ENCODE peak calls at places on chromosomes 5 and 9, in ten cellular contexts. One of them, this sample, is unnamed.

GRCh38 chr9:86434039-86434726 is 80.0 kb upstream of the TUT7 start:
- DNase-seq in fibroblast of pulmonary artery: peak
- DNase-seq in upper lobe of right lung: no peak
- DNase-seq in OCI-M1: peak
- DNase-seq in breast epithelium: peak
- DNase-seq in SK-N-SH: peak
- DNase-seq in AG08396: peak
- DNase-seq in WTC11: no peak
- DNase-seq in WERI-Rb-1: no peak
- DNase-seq in B cell: peak
- DNase-seq in this sample: peak

GRCh38 chr5:19853616-19854240 is 134.3 kb downstream of the CDH18 start:
- DNase-seq in fibroblast of pulmonary artery: peak
- DNase-seq in upper lobe of right lung: no peak
- DNase-seq in OCI-M1: no peak
- DNase-seq in breast epithelium: no peak
- DNase-seq in SK-N-SH: no peak
- DNase-seq in AG08396: peak
- DNase-seq in WTC11: no peak
- DNase-seq in WERI-Rb-1: no peak
- DNase-seq in B cell: no peak
- DNase-seq in this sample: no peak

GRCh38 chr5:136174021-136174659 is 18.8 kb downstream of the SMIM32 start:
- DNase-seq in fibroblast of pulmonary artery: peak
- DNase-seq in upper lobe of right lung: no peak
- DNase-seq in OCI-M1: peak
- DNase-seq in breast epithelium: no peak
- DNase-seq in SK-N-SH: peak
- DNase-seq in AG08396: peak
- DNase-seq in WTC11: no peak
- DNase-seq in WERI-Rb-1: no peak
- DNase-seq in B cell: peak
- DNase-seq in this sample: no peak

GRCh38 chr9:109166771-109167601 is at the start of gene FRRS1L:
- DNase-seq in fibroblast of pulmonary artery: no peak
- DNase-seq in upper lobe of right lung: no peak
- DNase-seq in OCI-M1: no peak
- DNase-seq in breast epithelium: no peak
- DNase-seq in SK-N-SH: peak
- DNase-seq in AG08396: peak
- DNase-seq in WTC11: peak
- DNase-seq in WERI-Rb-1: peak
- DNase-seq in B cell: no peak
- DNase-seq in this sample: no peak

GRCh38 chr9:98097836-98098235 is 21.2 kb downstream of the TRIM14 start:
- DNase-seq in fibroblast of pulmonary artery: no peak
- DNase-seq in upper lobe of right lung: no peak
- DNase-seq in OCI-M1: no peak
- DNase-seq in breast epithelium: peak
- DNase-seq in SK-N-SH: no peak
- DNase-seq in AG08396: no peak
- DNase-seq in WTC11: no peak
- DNase-seq in WERI-Rb-1: no peak
- DNase-seq in B cell: no peak
- DNase-seq in this sample: no peak

GRCh38 chr5:125487231-125487630 is 740.8 kb upstream of the ZNF608 start:
- DNase-seq in fibroblast of pulmonary artery: peak
- DNase-seq in upper lobe of right lung: no peak
- DNase-seq in OCI-M1: no peak
- DNase-seq in breast epithelium: no peak
- DNase-seq in SK-N-SH: no peak
- DNase-seq in AG08396: no peak
- DNase-seq in WTC11: no peak
- DNase-seq in WERI-Rb-1: no peak
- DNase-seq in B cell: no peak
- DNase-seq in this sample: no peak

GRCh38 chr9:133587466-133587865 is 21.7 kb downstream of the FAM163B start:
- DNase-seq in fibroblast of pulmonary artery: no peak
- DNase-seq in upper lobe of right lung: no peak
- DNase-seq in OCI-M1: no peak
- DNase-seq in breast epithelium: no peak
- DNase-seq in SK-N-SH: no peak
- DNase-seq in AG08396: no peak
- DNase-seq in WTC11: no peak
- DNase-seq in WERI-Rb-1: no peak
- DNase-seq in B cell: no peak
- DNase-seq in this sample: no peak

GRCh38 chr9:15824310-15824709 is 271.5 kb downstream of the CCDC171 start:
- DNase-seq in fibroblast of pulmonary artery: peak
- DNase-seq in upper lobe of right lung: no peak
- DNase-seq in OCI-M1: peak
- DNase-seq in breast epithelium: no peak
- DNase-seq in SK-N-SH: no peak
- DNase-seq in AG08396: no peak
- DNase-seq in WTC11: peak
- DNase-seq in WERI-Rb-1: peak
- DNase-seq in B cell: no peak
- DNase-seq in this sample: no peak

GRCh38 chr9:35910613-35911488 is 1.6 kb downstream of the SPAAR start:
- DNase-seq in fibroblast of pulmonary artery: peak
- DNase-seq in upper lobe of right lung: peak
- DNase-seq in OCI-M1: peak
- DNase-seq in breast epithelium: no peak
- DNase-seq in SK-N-SH: no peak
- DNase-seq in AG08396: peak
- DNase-seq in WTC11: no peak
- DNase-seq in WERI-Rb-1: peak
- DNase-seq in B cell: peak
- DNase-seq in this sample: peak

GRCh38 chr5:175477440-175477839 is 920 bp upstream of the SFXN1 start:
- DNase-seq in fibroblast of pulmonary artery: no peak
- DNase-seq in upper lobe of right lung: no peak
- DNase-seq in OCI-M1: no peak
- DNase-seq in breast epithelium: no peak
- DNase-seq in SK-N-SH: no peak
- DNase-seq in AG08396: no peak
- DNase-seq in WTC11: no peak
- DNase-seq in WERI-Rb-1: no peak
- DNase-seq in B cell: no peak
- DNase-seq in this sample: no peak